ENCODE peak calls at places on chromosomes 16 and 17, in five cellular contexts. C, L, Q, A and N are unnamed samples.

GRCh38 chr17:17305282-17305801 is 2.2 kb downstream of the NT5M start:
- DNase-seq in C (peak; percentile 69), L (peak; percentile 63), Q (peak; percentile 19), A (peak; percentile 43), N (no peak)

GRCh38 chr17:70945386-70945785 is 776.1 kb downstream of the KCNJ2 start:
- DNase-seq in C (no peak), L (no peak), Q (no peak), A (no peak), N (no peak)

GRCh38 chr16:88856122-88856827 is 472 bp downstream of the GALNS start:
- DNase-seq in C (no peak), L (peak; percentile 26), Q (no peak), A (no peak), N (peak; percentile 14)

GRCh38 chr17:75596320-75597087 is 8.9 kb downstream of the MYO15B start:
- DNase-seq in C (no peak), L (no peak), Q (no peak), A (no peak), N (no peak)

GRCh38 chr17:77467513-77467912 is 326.7 kb downstream of the SEC14L1 start:
- DNase-seq in C (no peak), L (no peak), Q (no peak), A (no peak), N (no peak)

GRCh38 chr17:82226170-82226808 is 2.6 kb upstream of the SLC16A3 start:
- DNase-seq in C (no peak), L (no peak), Q (no peak), A (no peak), N (no peak)

GRCh38 chr17:31074772-31075538 is 19.8 kb upstream of the NF1 start:
- DNase-seq in C (no peak), L (no peak), Q (no peak), A (no peak), N (no peak)

GRCh38 chr17:33038740-33039139 is 47.1 kb downstream of the SPACA3 start:
- DNase-seq in C (no peak), L (peak; percentile 30), Q (no peak), A (no peak), N (no peak)

GRCh38 chr17:62366191-62366590 is 14.2 kb upstream of the EFCAB3 start:
- DNase-seq in C (no peak), L (no peak), Q (no peak), A (no peak), N (no peak)

GRCh38 chr17:65557349-65558310 is 3.8 kb downstream of the AXIN2 start:
- DNase-seq in C (no peak), L (peak; percentile 41), Q (no peak), A (peak; percentile 31), N (no peak)

GRCh38 chr17:74356640-74357465 is 4.8 kb downstream of the BTBD17 start:
- DNase-seq in C (no peak), L (peak; percentile 37), Q (no peak), A (no peak), N (no peak)

GRCh38 chr17:44914698-44915271 is 515 bp downstream of the GFAP start:
- DNase-seq in C (peak; percentile 64), L (no peak), Q (no peak), A (no peak), N (no peak)

GRCh38 chr17:80103061-80103481 is 1.7 kb downstream of the GAA start:
- DNase-seq in C (no peak), L (no peak), Q (no peak), A (no peak), N (no peak)

GRCh38 chr17:33052856-33053255 is 61.2 kb downstream of the SPACA3 start:
- DNase-seq in C (no peak), L (no peak), Q (no peak), A (no peak), N (no peak)

GRCh38 chr16:49788936-49789335 is 67.0 kb downstream of the ZNF423 start:
- DNase-seq in C (no peak), L (no peak), Q (no peak), A (no peak), N (no peak)

GRCh38 chr16:2482181-2483107 is 7.5 kb downstream of the TBC1D24 start:
- DNase-seq in C (no peak), L (no peak), Q (no peak), A (no peak), N (no peak)

GRCh38 chr17:4560837-4561241 is 462 bp upstream of the GGT6 start:
- DNase-seq in C (peak; percentile 58), L (no peak), Q (no peak), A (no peak), N (no peak)

GRCh38 chr17:6461792-6462524 is 17.7 kb downstream of the PIMREG start:
- DNase-seq in C (no peak), L (peak; percentile 58), Q (no peak), A (no peak), N (no peak)

GRCh38 chr16:17555176-17555575 is 84.4 kb upstream of the XYLT1 start:
- DNase-seq in C (no peak), L (no peak), Q (no peak), A (no peak), N (no peak)

GRCh38 chr16:69327585-69328310 is 2.6 kb downstream of the PDF start:
- DNase-seq in C (peak; percentile 45), L (no peak), Q (no peak), A (no peak), N (no peak)

GRCh38 chr16:72939247-72939646 is 108.7 kb downstream of the ZFHX3 start:
- DNase-seq in C (no peak), L (no peak), Q (no peak), A (no peak), N (no peak)

GRCh38 chr17:46878055-46878454 is 26.7 kb downstream of the WNT9B start:
- DNase-seq in C (peak; percentile 87), L (no peak), Q (no peak), A (no peak), N (no peak)

GRCh38 chr16:83365166-83365565 is 442.6 kb upstream of the HSBP1 start:
- DNase-seq in C (no peak), L (no peak), Q (no peak), A (no peak), N (no peak)

GRCh38 chr16:86306046-86306644 is 204.2 kb upstream of the FOXF1 start:
- DNase-seq in C (no peak), L (no peak), Q (no peak), A (no peak), N (no peak)

GRCh38 chr17:17303010-17303846 is at the start of gene NT5M:
- DNase-seq in C (peak; percentile 92), L (peak; percentile 88), Q (peak; percentile 57), A (peak; percentile 36), N (peak; percentile 47)

GRCh38 chr17:63232565-63233310 is 213.4 kb downstream of the CYB561 start:
- DNase-seq in C (no peak), L (no peak), Q (no peak), A (no peak), N (no peak)